ENCODE peak calls at places on chromosomes 16 and 17, in six cellular contexts. L, Q, O, N, W and X are unnamed samples.

GRCh38 chr16:53041196-53041977 is 11.3 kb downstream of the CHD9NB start:
- DNase-seq in N (peak; percentile 39), O (peak; percentile 53), Q (peak; percentile 87), W (peak; percentile 33), L (no peak), X (peak; percentile 86)

GRCh38 chr17:70344356-70345060 is 175.2 kb downstream of the KCNJ2 start:
- DNase-seq in O (no peak), L (no peak), Q (no peak), N (no peak), W (no peak), X (no peak)

GRCh38 chr16:12565423-12565822 is 238.3 kb downstream of the CPPED1 start:
- DNase-seq in L (no peak), W (no peak), O (no peak), Q (no peak), N (no peak), X (no peak)

GRCh38 chr16:11639925-11640899 is 28.0 kb upstream of the SNN start:
- DNase-seq in O (peak; percentile 73), W (peak; percentile 62), L (no peak), N (peak; percentile 90), Q (peak; percentile 93), X (peak; percentile 91)

GRCh38 chr17:72171703-72172670 is 51.2 kb downstream of the SOX9 start:
- DNase-seq in N (no peak), W (no peak), Q (no peak), L (no peak), O (no peak), X (no peak)

GRCh38 chr17:46772013-46772878 is 46.2 kb downstream of the WNT3 start:
- DNase-seq in N (peak; percentile 57), O (peak; percentile 41), L (peak; percentile 86), Q (no peak), W (peak; percentile 59), X (peak; percentile 66)

GRCh38 chr17:1455291-1455747 is 713 bp downstream of the CRK start:
- DNase-seq in Q (peak; percentile 89), N (peak; percentile 62), W (peak; percentile 68), L (no peak), O (peak; percentile 62), X (peak; percentile 87)

GRCh38 chr17:55607736-55608341 is 96.6 kb upstream of the SMIM36 start:
- DNase-seq in N (no peak), O (peak; percentile 67), L (no peak), Q (peak; percentile 96), W (peak; percentile 73), X (peak; percentile 74)

GRCh38 chr16:72536673-72537435 is 364.9 kb upstream of the PMFBP1 start:
- DNase-seq in O (no peak), Q (no peak), W (no peak), L (no peak), N (no peak), X (no peak)

GRCh38 chr16:19168173-19169080 is at the start of gene SYT17:
- DNase-seq in O (peak; percentile 63), N (no peak), L (no peak), Q (no peak), W (peak; percentile 64), X (no peak)

GRCh38 chr17:27939489-27940465 is 46.6 kb upstream of the LYRM9 start:
- DNase-seq in W (no peak), O (no peak), L (no peak), N (no peak), Q (no peak), X (no peak)

GRCh38 chr17:81578038-81578441 is 25.9 kb upstream of the FAAP100 start:
- DNase-seq in W (no peak), L (no peak), N (peak; percentile 24), Q (no peak), O (no peak), X (no peak)

GRCh38 chr17:38735161-38735997 is 5.2 kb downstream of the CISD3 start:
- DNase-seq in Q (no peak), W (peak; percentile 66), O (peak; percentile 60), L (no peak), N (peak; percentile 33), X (no peak)

GRCh38 chr16:10938844-10939648 is 3.2 kb downstream of the DEXI start:
- DNase-seq in N (peak; percentile 56), O (no peak), W (no peak), L (no peak), Q (no peak), X (no peak)

GRCh38 chr16:1713331-1713730 is 7.3 kb downstream of the MAPK8IP3 start:
- DNase-seq in L (no peak), Q (no peak), N (no peak), W (no peak), O (no peak), X (no peak)

GRCh38 chr17:48014603-48015037 is 23.0 kb downstream of the COPZ2 start:
- DNase-seq in O (no peak), L (no peak), Q (no peak), W (no peak), N (no peak), X (no peak)

GRCh38 chr17:45223541-45224528 is 2.1 kb downstream of the FMNL1 start:
- DNase-seq in Q (no peak), N (no peak), O (no peak), W (no peak), L (no peak), X (no peak)

GRCh38 chr17:66494023-66494803 is 191.8 kb downstream of the PRKCA start:
- DNase-seq in W (no peak), L (no peak), O (no peak), N (no peak), Q (no peak), X (no peak)

GRCh38 chr16:6644916-6645315 is 687.7 kb upstream of the RBFOX1 start:
- DNase-seq in O (no peak), W (no peak), Q (no peak), L (no peak), N (no peak), X (no peak)

GRCh38 chr17:48179071-48179945 is 71.7 kb downstream of the SNX11 start:
- DNase-seq in W (no peak), N (no peak), Q (no peak), O (no peak), L (no peak), X (no peak)

GRCh38 chr17:65514082-65514481 is 47.4 kb downstream of the AXIN2 start:
- DNase-seq in W (no peak), O (no peak), Q (peak; percentile 2), N (no peak), L (no peak), X (peak; percentile 8)

GRCh38 chr16:22789281-22789945 is 24.5 kb upstream of the HS3ST2 start:
- DNase-seq in L (peak; percentile 13), W (no peak), O (no peak), N (no peak), Q (no peak), X (no peak)

DNA sequence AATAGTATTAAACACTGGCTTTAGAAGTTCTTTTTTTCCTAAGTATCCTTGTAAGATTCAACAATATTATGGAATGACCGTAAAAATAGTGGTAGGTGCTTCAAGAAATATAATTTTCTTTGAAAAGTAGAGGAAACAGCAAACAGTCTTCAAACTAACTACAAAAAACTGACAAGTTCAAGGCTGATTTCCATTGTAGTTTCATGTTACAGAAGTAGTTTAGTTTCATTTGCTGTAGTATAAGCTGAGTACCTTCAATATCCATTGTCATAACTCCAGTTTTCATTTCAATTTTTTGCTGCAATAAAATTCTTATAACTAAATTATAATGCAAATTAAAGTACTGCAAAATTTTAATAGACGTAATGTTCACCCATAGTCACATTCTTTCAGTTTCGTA is 19.3 kb downstream of the PHKB start:
- DNase-seq in L (no peak), N (no peak), O (no peak), Q (no peak), W (no peak), X (no peak)
- H3K4me1 ChIP-seq in L (no peaks in the 10 kb centered on the region), N (peaks cover 42% of the 10 kb centered on the region), O (no peaks in the 10 kb centered on the region), Q (peaks cover 50% of the 10 kb centered on the region), W (no peaks in the 10 kb centered on the region), X (peaks cover 16% of the 10 kb centered on the region)

DNA sequence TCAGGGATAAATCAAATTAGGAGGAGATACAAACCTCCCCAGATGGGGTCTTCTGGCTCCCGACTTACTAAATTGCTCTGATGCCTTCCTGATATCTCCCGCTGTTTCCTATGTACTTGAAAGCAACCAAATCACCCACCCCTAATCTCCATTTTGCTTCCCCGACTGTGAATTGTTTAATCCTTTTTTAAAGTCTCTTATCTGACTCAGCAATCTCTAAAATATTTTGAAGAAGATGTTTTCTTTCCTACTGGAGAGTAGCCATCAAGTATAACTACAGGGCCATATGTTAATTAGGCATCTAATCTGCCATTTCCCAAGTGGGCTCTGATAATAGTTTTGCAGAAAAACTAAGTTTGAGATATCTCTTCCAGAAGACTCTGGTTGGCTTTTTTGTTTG is 365.2 kb upstream of the MAF start:
- DNase-seq in L (no peak), Q (no peak), W (no peak), N (no peak), O (no peak), X (no peak)
- TF ChIP-seq CTCF in L (no peak), Q (no peak), W (no peak), N (no peak), O (no peak), X (no peak)

GRCh38 chr17:39751637-39752036 is 13.9 kb downstream of the GRB7 start:
- DNase-seq in O (no peak), L (no peak), Q (peak; percentile 63), N (no peak), W (no peak), X (no peak)

GRCh38 chr17:39751016-39751543 is 13.3 kb downstream of the GRB7 start:
- DNase-seq in L (no peak), Q (no peak), O (no peak), N (no peak), W (peak; percentile 3), X (peak; percentile 26)

GRCh38 chr17:39747745-39748144 is 10.0 kb downstream of the GRB7 start:
- DNase-seq in N (no peak), O (no peak), Q (no peak), W (no peak), L (no peak), X (no peak)

GRCh38 chr17:39752241-39752831 is 14.6 kb downstream of the GRB7 start:
- DNase-seq in L (no peak), W (no peak), Q (peak; percentile 50), O (peak; percentile 22), N (no peak), X (no peak)

DNA sequence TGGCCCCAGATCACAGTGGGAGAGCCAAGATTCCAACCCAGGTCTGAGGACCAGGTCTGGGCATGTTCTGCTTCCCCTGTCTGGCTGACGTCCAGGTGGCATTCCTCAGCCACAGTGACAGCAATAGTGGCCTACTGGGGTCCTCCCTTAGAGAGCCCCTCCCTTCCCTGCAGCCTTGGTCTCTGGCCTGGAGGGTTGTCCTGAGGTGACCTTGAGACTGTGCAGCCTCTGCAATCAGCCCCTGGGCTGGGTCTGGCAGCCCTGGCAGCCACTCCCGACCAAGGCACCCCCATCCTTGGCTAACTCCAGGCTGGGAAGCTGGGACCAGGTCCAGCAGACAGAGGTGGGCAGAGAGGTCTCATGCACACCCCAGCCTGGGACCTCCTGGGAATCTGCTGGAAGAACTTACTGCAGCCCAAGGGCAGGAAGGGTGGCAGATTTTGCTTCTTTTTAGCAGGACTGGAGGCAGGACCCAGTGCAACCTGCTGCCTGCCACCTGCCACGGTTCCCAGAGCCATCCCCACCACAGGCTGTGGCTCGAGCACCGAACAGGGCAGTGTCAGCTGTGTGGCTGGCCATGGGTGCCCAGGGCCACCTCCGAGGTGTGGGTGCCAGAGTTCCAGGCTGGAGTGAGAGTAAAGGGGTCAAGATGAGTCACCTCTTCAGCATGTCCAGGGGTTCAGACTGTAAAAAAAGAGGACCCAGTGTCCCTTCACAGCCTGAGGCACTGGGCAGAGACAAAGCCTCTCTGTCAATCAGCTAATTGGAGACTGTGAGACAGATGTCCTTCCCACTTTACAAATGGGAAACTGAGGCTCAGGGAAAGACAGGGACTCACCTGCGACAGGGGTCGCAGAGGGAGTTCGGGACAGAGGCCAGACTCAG is 12.6 kb downstream of the GRB7 start:
- DNase-seq in O (no peak), N (peak; percentile 84), W (peak; percentile 11), Q (peak; percentile 53), L (no peak), X (peak; percentile 67)
- TF ChIP-seq EP300 in O (no peak), N (no peak), W (no peak), Q (no peak), L (no peak), X (no peak)

GRCh38 chr16:87207509-87207908 is 109.7 kb downstream of the C16orf95 start:
- DNase-seq in N (no peak), O (no peak), W (no peak), L (no peak), Q (peak; percentile 67), X (no peak)
- H3K4me1 ChIP-seq in N (peaks cover 18% of the 10 kb centered on the region), O (no peaks in the 10 kb centered on the region), W (no peaks in the 10 kb centered on the region), L (peaks cover 3% of the 10 kb centered on the region), Q (no peaks in the 10 kb centered on the region), X (peaks cover 16% of the 10 kb centered on the region)